ENCODE peak calls at places on chromosomes 7 and 10, in nine cellular contexts. One of them, this sample, is unnamed.
A peak's percentile ranks its signal among the peaks of the same experiment; 100 is the strongest.

GRCh38 chr10:96910488-96911395 is 78.6 kb downstream of the LCOR start:
- DNase-seq in esophagus muscularis mucosa: no peak
- DNase-seq in esophagus squamous epithelium: no peak
- DNase-seq in stomach: no peak
- DNase-seq in HepG2: peak; percentile 28
- DNase-seq in left lung: no peak
- DNase-seq in heart right ventricle: no peak
- DNase-seq in upper lobe of right lung: no peak
- DNase-seq in right lobe of liver: no peak
- DNase-seq in this sample: no peak

GRCh38 chr10:84138478-84139125 is 707 bp upstream of the GHITM start:
- DNase-seq in right lobe of liver: peak; percentile 28
- DNase-seq in esophagus muscularis mucosa: no peak
- DNase-seq in left lung: no peak
- DNase-seq in upper lobe of right lung: no peak
- DNase-seq in HepG2: no peak
- DNase-seq in esophagus squamous epithelium: no peak
- DNase-seq in heart right ventricle: peak; percentile 12
- DNase-seq in stomach: peak; percentile 48
- DNase-seq in this sample: no peak

GRCh38 chr7:135980665-135981180 is 3.6 kb upstream of the MTPN start:
- DNase-seq in left lung: no peak
- DNase-seq in heart right ventricle: no peak
- DNase-seq in HepG2: no peak
- DNase-seq in upper lobe of right lung: no peak
- DNase-seq in esophagus squamous epithelium: peak; percentile 14
- DNase-seq in right lobe of liver: peak; percentile 21
- DNase-seq in esophagus muscularis mucosa: no peak
- DNase-seq in stomach: peak; percentile 29
- DNase-seq in this sample: no peak

GRCh38 chr7:17690030-17690429 is 250.3 kb downstream of the SNX13 start:
- DNase-seq in left lung: no peak
- DNase-seq in heart right ventricle: no peak
- DNase-seq in stomach: no peak
- DNase-seq in right lobe of liver: no peak
- DNase-seq in esophagus muscularis mucosa: no peak
- DNase-seq in esophagus squamous epithelium: no peak
- DNase-seq in HepG2: no peak
- DNase-seq in upper lobe of right lung: no peak
- DNase-seq in this sample: no peak

GRCh38 chr7:4133491-4134044 is 548.5 kb upstream of the FOXK1 start:
- DNase-seq in esophagus squamous epithelium: no peak
- DNase-seq in right lobe of liver: no peak
- DNase-seq in stomach: no peak
- DNase-seq in HepG2: no peak
- DNase-seq in esophagus muscularis mucosa: no peak
- DNase-seq in upper lobe of right lung: peak; percentile 46
- DNase-seq in left lung: no peak
- DNase-seq in heart right ventricle: no peak
- DNase-seq in this sample: no peak

GRCh38 chr7:101140339-101140699 is 13.4 kb downstream of the SERPINE1 start:
- DNase-seq in esophagus muscularis mucosa: no peak
- DNase-seq in esophagus squamous epithelium: no peak
- DNase-seq in stomach: no peak
- DNase-seq in right lobe of liver: no peak
- DNase-seq in HepG2: no peak
- DNase-seq in upper lobe of right lung: no peak
- DNase-seq in left lung: no peak
- DNase-seq in heart right ventricle: no peak
- DNase-seq in this sample: no peak

GRCh38 chr10:42640610-42641229 is 2.4 kb upstream of the ZNF33B start:
- DNase-seq in right lobe of liver: no peak
- DNase-seq in esophagus squamous epithelium: no peak
- DNase-seq in heart right ventricle: no peak
- DNase-seq in HepG2: no peak
- DNase-seq in left lung: no peak
- DNase-seq in esophagus muscularis mucosa: no peak
- DNase-seq in stomach: no peak
- DNase-seq in upper lobe of right lung: no peak
- DNase-seq in this sample: no peak

GRCh38 chr7:55574062-55574717 is 1.9 kb upstream of the VOPP1 start:
- DNase-seq in esophagus squamous epithelium: no peak
- DNase-seq in stomach: no peak
- DNase-seq in heart right ventricle: no peak
- DNase-seq in esophagus muscularis mucosa: no peak
- DNase-seq in upper lobe of right lung: no peak
- DNase-seq in right lobe of liver: no peak
- DNase-seq in left lung: no peak
- DNase-seq in HepG2: no peak
- DNase-seq in this sample: no peak

GRCh38 chr10:86958831-86959736 is 685 bp downstream of the SNCG start:
- DNase-seq in left lung: no peak
- DNase-seq in right lobe of liver: peak; percentile 53
- DNase-seq in esophagus muscularis mucosa: no peak
- DNase-seq in esophagus squamous epithelium: no peak
- DNase-seq in HepG2: peak; percentile 31
- DNase-seq in stomach: no peak
- DNase-seq in upper lobe of right lung: no peak
- DNase-seq in heart right ventricle: peak; percentile 58
- DNase-seq in this sample: peak; percentile 84

GRCh38 chr7:77940647-77941046 is 142.1 kb downstream of the PHTF2 start:
- DNase-seq in stomach: no peak
- DNase-seq in heart right ventricle: no peak
- DNase-seq in esophagus squamous epithelium: no peak
- DNase-seq in HepG2: peak; percentile 36
- DNase-seq in left lung: no peak
- DNase-seq in right lobe of liver: no peak
- DNase-seq in esophagus muscularis mucosa: no peak
- DNase-seq in upper lobe of right lung: no peak
- DNase-seq in this sample: no peak

GRCh38 chr10:85193796-85194195 is 865.4 kb downstream of the CCSER2 start:
- DNase-seq in esophagus muscularis mucosa: peak; percentile 68
- DNase-seq in esophagus squamous epithelium: no peak
- DNase-seq in stomach: no peak
- DNase-seq in HepG2: no peak
- DNase-seq in left lung: no peak
- DNase-seq in heart right ventricle: no peak
- DNase-seq in upper lobe of right lung: no peak
- DNase-seq in right lobe of liver: no peak
- DNase-seq in this sample: no peak

GRCh38 chr10:102196893-102197292 is 29.2 kb upstream of the ELOVL3 start:
- DNase-seq in left lung: no peak
- DNase-seq in esophagus squamous epithelium: no peak
- DNase-seq in right lobe of liver: no peak
- DNase-seq in stomach: no peak
- DNase-seq in esophagus muscularis mucosa: no peak
- DNase-seq in heart right ventricle: no peak
- DNase-seq in upper lobe of right lung: no peak
- DNase-seq in HepG2: no peak
- DNase-seq in this sample: no peak

GRCh38 chr7:138876326-138876725 is 78.3 kb upstream of the ATP6V0A4 start:
- DNase-seq in esophagus muscularis mucosa: no peak
- DNase-seq in heart right ventricle: no peak
- DNase-seq in upper lobe of right lung: no peak
- DNase-seq in left lung: no peak
- DNase-seq in right lobe of liver: no peak
- DNase-seq in HepG2: no peak
- DNase-seq in esophagus squamous epithelium: no peak
- DNase-seq in stomach: no peak
- DNase-seq in this sample: no peak

GRCh38 chr10:69871074-69871473 is 69.4 kb downstream of the COL13A1 start:
- DNase-seq in heart right ventricle: no peak
- DNase-seq in esophagus muscularis mucosa: no peak
- DNase-seq in right lobe of liver: no peak
- DNase-seq in upper lobe of right lung: no peak
- DNase-seq in esophagus squamous epithelium: no peak
- DNase-seq in HepG2: no peak
- DNase-seq in left lung: no peak
- DNase-seq in stomach: no peak
- DNase-seq in this sample: no peak

GRCh38 chr10:131571346-131571745 is 259.8 kb upstream of the TCERG1L start:
- DNase-seq in esophagus squamous epithelium: no peak
- DNase-seq in esophagus muscularis mucosa: no peak
- DNase-seq in stomach: peak; percentile 1
- DNase-seq in HepG2: no peak
- DNase-seq in upper lobe of right lung: no peak
- DNase-seq in right lobe of liver: no peak
- DNase-seq in left lung: peak; percentile 39
- DNase-seq in heart right ventricle: no peak
- DNase-seq in this sample: no peak

GRCh38 chr10:71073451-71074175 is 138.8 kb upstream of the UNC5B start:
- DNase-seq in HepG2: no peak
- DNase-seq in right lobe of liver: no peak
- DNase-seq in left lung: peak; percentile 68
- DNase-seq in esophagus squamous epithelium: no peak
- DNase-seq in stomach: no peak
- DNase-seq in upper lobe of right lung: peak; percentile 53
- DNase-seq in heart right ventricle: no peak
- DNase-seq in esophagus muscularis mucosa: no peak
- DNase-seq in this sample: no peak

GRCh38 chr7:135193615-135194081 is 17.7 kb downstream of the WDR91 start:
- DNase-seq in heart right ventricle: no peak
- DNase-seq in left lung: no peak
- DNase-seq in right lobe of liver: no peak
- DNase-seq in HepG2: peak; percentile 40
- DNase-seq in esophagus squamous epithelium: no peak
- DNase-seq in esophagus muscularis mucosa: no peak
- DNase-seq in upper lobe of right lung: no peak
- DNase-seq in stomach: no peak
- DNase-seq in this sample: no peak

GRCh38 chr7:32957326-32958045 is at the start of gene FKBP9:
- DNase-seq in upper lobe of right lung: peak; percentile 96
- DNase-seq in stomach: peak; percentile 93
- DNase-seq in HepG2: peak; percentile 76
- DNase-seq in esophagus squamous epithelium: no peak
- DNase-seq in heart right ventricle: peak; percentile 95
- DNase-seq in esophagus muscularis mucosa: peak; percentile 95
- DNase-seq in left lung: peak; percentile 95
- DNase-seq in right lobe of liver: peak; percentile 91
- DNase-seq in this sample: peak; percentile 84

GRCh38 chr7:20354825-20355466 is 24.2 kb downstream of the ITGB8 start:
- DNase-seq in esophagus muscularis mucosa: no peak
- DNase-seq in heart right ventricle: no peak
- DNase-seq in right lobe of liver: no peak
- DNase-seq in left lung: no peak
- DNase-seq in esophagus squamous epithelium: no peak
- DNase-seq in stomach: no peak
- DNase-seq in HepG2: no peak
- DNase-seq in upper lobe of right lung: no peak
- DNase-seq in this sample: no peak
- H3K27ac ChIP-seq in esophagus muscularis mucosa: no peak overlapping the region
- H3K27ac ChIP-seq in heart right ventricle: no peak overlapping the region
- H3K27ac ChIP-seq in right lobe of liver: no peak overlapping the region
- H3K27ac ChIP-seq in left lung: no peak overlapping the region
- H3K27ac ChIP-seq in esophagus squamous epithelium: peak overlapping the region; percentile 69
- H3K27ac ChIP-seq in stomach: no peak overlapping the region
- H3K27ac ChIP-seq in HepG2: no peak overlapping the region
- H3K27ac ChIP-seq in upper lobe of right lung: no peak overlapping the region
- H3K27ac ChIP-seq in this sample: no peak overlapping the region

DNA sequence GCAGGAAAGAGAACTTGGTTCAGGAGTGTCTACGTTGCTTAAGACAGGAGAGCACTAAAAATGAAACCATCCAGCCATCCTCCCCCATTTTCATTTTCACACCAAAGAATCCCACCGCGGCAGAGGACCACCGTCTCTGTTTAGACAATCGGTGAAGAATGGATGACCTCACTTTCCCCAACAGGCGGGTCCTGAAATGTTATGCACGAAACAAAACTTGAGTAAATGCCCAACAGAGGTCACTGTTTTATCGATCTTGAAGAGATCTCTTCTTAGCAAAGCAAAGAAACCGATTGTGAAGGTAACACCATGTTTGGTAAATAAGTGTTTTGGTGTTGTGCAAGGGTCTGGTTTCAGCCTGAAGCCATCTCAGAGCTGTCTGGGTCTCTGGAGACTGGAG is 1.4 kb upstream of the IL6 start:
- DNase-seq in esophagus muscularis mucosa: no peak
- DNase-seq in left lung: no peak
- DNase-seq in esophagus squamous epithelium: no peak
- DNase-seq in heart right ventricle: no peak
- DNase-seq in right lobe of liver: no peak
- DNase-seq in HepG2: peak; percentile 47
- DNase-seq in stomach: no peak
- DNase-seq in upper lobe of right lung: no peak
- DNase-seq in this sample: no peak
- TF ChIP-seq CTCF in esophagus muscularis mucosa: no peak
- TF ChIP-seq CTCF in left lung: no peak
- TF ChIP-seq CTCF in esophagus squamous epithelium: no peak
- TF ChIP-seq CTCF in heart right ventricle: no peak
- TF ChIP-seq CTCF in right lobe of liver: peak; percentile 20
- TF ChIP-seq CTCF in HepG2: peak; percentile 74
- TF ChIP-seq CTCF in stomach: no peak
- TF ChIP-seq CTCF in upper lobe of right lung: no peak
- TF ChIP-seq CTCF in this sample: no peak

GRCh38 chr10:28564905-28565304 is 32.0 kb downstream of the WAC start:
- DNase-seq in stomach: no peak
- DNase-seq in esophagus squamous epithelium: no peak
- DNase-seq in heart right ventricle: no peak
- DNase-seq in HepG2: no peak
- DNase-seq in esophagus muscularis mucosa: no peak
- DNase-seq in upper lobe of right lung: no peak
- DNase-seq in left lung: no peak
- DNase-seq in right lobe of liver: no peak
- DNase-seq in this sample: no peak
- H3K4me1 ChIP-seq in stomach: peaks cover 48% of the 10 kb centered on the region
- H3K4me1 ChIP-seq in esophagus squamous epithelium: peaks cover 14% of the 10 kb centered on the region
- H3K4me1 ChIP-seq in heart right ventricle: peaks cover 6% of the 10 kb centered on the region
- H3K4me1 ChIP-seq in HepG2: peaks cover 57% of the 10 kb centered on the region
- H3K4me1 ChIP-seq in esophagus muscularis mucosa: peaks cover 76% of the 10 kb centered on the region
- H3K4me1 ChIP-seq in upper lobe of right lung: peaks cover 41% of the 10 kb centered on the region
- H3K4me1 ChIP-seq in left lung: peaks cover 6% of the 10 kb centered on the region
- H3K4me1 ChIP-seq in right lobe of liver: no peaks in the 10 kb centered on the region
- H3K4me1 ChIP-seq in this sample: peaks cover 30% of the 10 kb centered on the region

DNA sequence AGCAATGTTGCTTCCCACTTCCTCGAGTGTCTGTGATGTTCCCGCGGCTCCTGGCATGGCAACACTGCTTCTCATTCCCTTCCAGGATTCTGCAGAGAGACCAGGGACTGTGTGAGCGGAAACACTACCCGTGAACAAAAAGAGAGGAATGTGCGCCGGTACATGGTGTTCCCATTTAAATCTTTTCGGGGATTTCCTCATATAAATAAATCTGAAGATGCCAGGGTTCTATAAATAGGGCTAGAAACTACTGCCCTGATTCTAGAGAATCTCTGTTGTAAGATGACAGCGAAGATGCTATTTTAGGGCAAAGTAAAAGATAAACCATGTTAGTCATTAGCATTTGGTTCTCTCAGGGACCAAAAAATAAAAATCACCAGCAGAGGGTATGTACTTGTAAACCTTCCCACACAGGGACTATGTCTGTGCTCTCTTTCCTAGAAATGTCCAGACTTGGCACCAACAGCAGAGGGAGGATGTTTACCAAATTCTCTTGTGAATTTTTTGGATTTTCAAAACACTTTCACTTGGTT is 92.2 kb upstream of the DDC start:
- DNase-seq in left lung: no peak
- DNase-seq in right lobe of liver: no peak
- DNase-seq in HepG2: no peak
- DNase-seq in stomach: no peak
- DNase-seq in heart right ventricle: peak; percentile 48
- DNase-seq in esophagus muscularis mucosa: no peak
- DNase-seq in upper lobe of right lung: no peak
- DNase-seq in esophagus squamous epithelium: no peak
- DNase-seq in this sample: peak; percentile 63
- H3K27ac ChIP-seq in left lung: peak overlapping the region; percentile 57
- H3K27ac ChIP-seq in right lobe of liver: peak overlapping the region; percentile 77
- H3K27ac ChIP-seq in HepG2: no peak overlapping the region
- H3K27ac ChIP-seq in stomach: no peak overlapping the region
- H3K27ac ChIP-seq in heart right ventricle: peak overlapping the region; percentile 19
- H3K27ac ChIP-seq in esophagus muscularis mucosa: peak overlapping the region; percentile 84
- H3K27ac ChIP-seq in upper lobe of right lung: peak overlapping the region; percentile 67
- H3K27ac ChIP-seq in esophagus squamous epithelium: peak overlapping the region; percentile 76
- H3K27ac ChIP-seq in this sample: peak overlapping the region; percentile 90

This sample was measured in ascending aorta.